ENCODE peak calls at places on chromosomes 2 and 18, in six cellular contexts. Q is MM.1S; W is BE2C; E is mammary epithelial cell; Z is endodermal cell; J is CD4-positive, CD25-positive, alpha-beta regulatory T cell. O is an unnamed sample.

GRCh38 chr18:25678226-25678625 is 326.3 kb upstream of the ZNF521 start:
- DNase-seq in E (no peak), W (no peak), Z (no peak), Q (no peak), J (no peak), O (no peak)

GRCh38 chr18:10797882-10798281 is 272.1 kb downstream of the NAPG start:
- DNase-seq in Z (peak; percentile 83), J (no peak), W (peak; percentile 18), Q (peak; percentile 46), E (no peak), O (no peak)

GRCh38 chr2:69012310-69013122 is 463 bp upstream of the ANTXR1 start:
- DNase-seq in E (no peak), Z (no peak), J (peak; percentile 8), W (peak; percentile 56), Q (peak; percentile 49), O (peak; percentile 26)

GRCh38 chr2:189412330-189412953 is 28.8 kb upstream of the WDR75 start:
- DNase-seq in J (peak; percentile 25), Q (peak; percentile 37), Z (peak; percentile 68), W (peak; percentile 45), E (no peak), O (peak; percentile 49)

GRCh38 chr18:39692367-39693011 is 2126.9 kb upstream of the CELF4 start:
- DNase-seq in Q (no peak), J (no peak), Z (no peak), E (no peak), W (no peak), O (no peak)

GRCh38 chr2:120758181-120759048 is 22.7 kb downstream of the GLI2 start:
- DNase-seq in E (no peak), J (no peak), W (no peak), Q (no peak), Z (peak; percentile 68), O (no peak)

GRCh38 chr2:11004206-11004605 is 92.5 kb downstream of the KCNF1 start:
- DNase-seq in W (no peak), J (no peak), E (peak; percentile 76), Z (no peak), Q (no peak), O (peak; percentile 91)

GRCh38 chr2:71619230-71619741 is 165.9 kb downstream of the DYSF start:
- DNase-seq in Q (no peak), E (no peak), Z (no peak), J (no peak), W (no peak), O (no peak)

GRCh38 chr2:168207861-168208260 is 39.5 kb downstream of the STK39 start:
- DNase-seq in Z (no peak), E (no peak), Q (no peak), J (no peak), W (no peak), O (no peak)

GRCh38 chr2:170314744-170315447 is 136.9 kb downstream of the MYO3B start:
- DNase-seq in W (no peak), Q (no peak), E (peak; percentile 52), J (no peak), Z (no peak), O (peak; percentile 96)

GRCh38 chr2:241833101-241833937 is 24.3 kb downstream of the NEU4 start:
- DNase-seq in J (no peak), W (no peak), Q (no peak), E (no peak), Z (peak; percentile 26), O (no peak)

GRCh38 chr2:200300650-200301314 is 5.7 kb upstream of the SPATS2L start:
- DNase-seq in J (no peak), Z (no peak), E (peak; percentile 98), W (no peak), Q (no peak), O (peak; percentile 99)

GRCh38 chr2:19319064-19319463 is 39.4 kb downstream of the OSR1 start:
- DNase-seq in W (no peak), Z (no peak), J (no peak), E (no peak), Q (no peak), O (no peak)

GRCh38 chr2:64019975-64020281 is 700 bp upstream of the VPS54 start:
- DNase-seq in Z (no peak), W (no peak), Q (peak; percentile 39), E (peak; percentile 39), J (no peak), O (no peak)

GRCh38 chr2:88099798-88100488 is 27.9 kb downstream of the FABP1 start:
- DNase-seq in J (no peak), W (peak; percentile 16), Z (peak; percentile 97), Q (no peak), E (peak; percentile 38), O (peak; percentile 74)

GRCh38 chr2:177147093-177147694 is 65.4 kb upstream of the HNRNPA3 start:
- DNase-seq in Q (peak; percentile 69), J (no peak), E (peak; percentile 41), Z (no peak), W (no peak), O (peak; percentile 59)

GRCh38 chr2:9508934-9509333 is 34.6 kb downstream of the IAH1 start:
- DNase-seq in Q (no peak), Z (no peak), E (no peak), W (no peak), J (no peak), O (no peak)
- H3K36me3 ChIP-seq in Q (no peaks in the 10 kb centered on the region), Z (peaks cover 74% of the 10 kb centered on the region), E (peaks cover 6% of the 10 kb centered on the region), W (peaks cover 31% of the 10 kb centered on the region), J (peaks cover 47% of the 10 kb centered on the region), O (peaks cover 7% of the 10 kb centered on the region)

GRCh38 chr18:36141576-36141975 is 11.9 kb downstream of the ELP2 start:
- DNase-seq in W (no peak), Q (no peak), Z (no peak), J (no peak), E (no peak), O (no peak)
- H3K36me3 ChIP-seq in W (peaks cover 10% of the 10 kb centered on the region), Q (peaks cover 17% of the 10 kb centered on the region), Z (peaks cover 88% of the 10 kb centered on the region), J (peaks cover 94% of the 10 kb centered on the region), E (peaks cover 48% of the 10 kb centered on the region), O (peaks cover 5% of the 10 kb centered on the region)

GRCh38 chr2:229810786-229811185 is 96.4 kb upstream of the DNER start:
- DNase-seq in Z (no peak), Q (no peak), E (no peak), J (no peak), W (no peak), O (no peak)
- H3K36me3 ChIP-seq in Z (peaks cover 88% of the 10 kb centered on the region), Q (peaks cover 3% of the 10 kb centered on the region), E (peaks cover 31% of the 10 kb centered on the region), J (peaks cover 81% of the 10 kb centered on the region), W (peaks cover 55% of the 10 kb centered on the region), O (peaks cover 10% of the 10 kb centered on the region)

DNA sequence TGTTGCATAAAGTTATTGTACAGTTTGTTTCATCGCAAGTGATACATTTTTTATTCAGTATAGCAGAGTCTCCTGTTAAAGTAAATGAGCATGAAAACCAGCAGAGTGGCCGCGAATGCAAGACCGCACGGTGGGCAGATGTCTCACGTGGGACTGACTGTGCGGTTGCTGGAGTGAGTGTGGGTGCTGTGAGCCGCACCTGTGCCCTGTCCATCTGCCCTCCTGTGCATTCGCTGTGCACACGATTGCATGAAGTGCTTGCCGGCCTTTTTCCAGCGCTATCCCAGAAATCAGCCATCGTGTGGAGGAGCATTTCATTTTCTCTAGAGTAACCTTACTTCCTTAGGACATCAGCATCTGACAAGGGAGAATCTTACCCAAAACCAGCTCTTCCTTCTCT is 118.7 kb downstream of the RNF144A start:
- DNase-seq in W (no peak), Z (no peak), J (no peak), E (no peak), Q (no peak), O (no peak)
- H3K36me3 ChIP-seq in W (peaks cover 31% of the 10 kb centered on the region), Z (no peaks in the 10 kb centered on the region), J (peaks cover 9% of the 10 kb centered on the region), E (no peaks in the 10 kb centered on the region), Q (no peaks in the 10 kb centered on the region), O (no peaks in the 10 kb centered on the region)

DNA sequence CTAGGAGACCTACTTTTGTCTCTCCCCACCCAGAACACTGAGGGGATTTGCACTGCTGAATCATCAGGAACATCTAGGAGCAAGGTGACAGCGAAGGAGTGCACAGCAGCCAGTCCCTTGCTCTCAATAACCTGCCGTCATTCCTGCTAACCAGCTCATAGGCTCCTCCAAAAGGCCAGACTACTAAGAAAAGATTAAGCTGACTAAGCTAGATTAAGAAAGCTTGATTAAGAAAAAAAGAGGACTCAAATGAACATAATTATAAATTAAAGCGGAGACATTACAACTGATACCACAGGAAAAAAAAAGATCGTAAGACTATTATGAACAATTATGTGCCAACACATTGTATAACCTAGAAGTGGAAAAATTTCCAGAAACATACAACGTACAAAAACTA is 1254.8 kb upstream of the CHAC2 start:
- DNase-seq in J (no peak), Z (peak; percentile 35), Q (no peak), E (no peak), W (no peak), O (no peak)
- H3K36me3 ChIP-seq in J (no peaks in the 10 kb centered on the region), Z (no peaks in the 10 kb centered on the region), Q (no peaks in the 10 kb centered on the region), E (no peaks in the 10 kb centered on the region), W (no peaks in the 10 kb centered on the region), O (no peaks in the 10 kb centered on the region)

GRCh38 chr2:196171248-196171871 is at the start of gene STK17B:
- DNase-seq in W (peak; percentile 98), Z (peak; percentile 98), E (peak; percentile 91), J (peak; percentile 95), Q (peak; percentile 98), O (peak; percentile 80)

GRCh38 chr2:196170202-196170680 is 1.1 kb downstream of the STK17B start:
- DNase-seq in Q (peak; percentile 69), E (peak; percentile 45), Z (no peak), J (peak; percentile 53), W (peak; percentile 20), O (peak; percentile 67)

GRCh38 chr2:196171946-196172345 is 568 bp upstream of the STK17B start:
- DNase-seq in Z (no peak), J (no peak), E (peak; percentile 11), W (no peak), Q (no peak), O (no peak)

GRCh38 chr2:196169521-196169920 is 1.9 kb downstream of the STK17B start:
- DNase-seq in E (no peak), J (no peak), W (no peak), Z (no peak), Q (no peak), O (no peak)

DNA sequence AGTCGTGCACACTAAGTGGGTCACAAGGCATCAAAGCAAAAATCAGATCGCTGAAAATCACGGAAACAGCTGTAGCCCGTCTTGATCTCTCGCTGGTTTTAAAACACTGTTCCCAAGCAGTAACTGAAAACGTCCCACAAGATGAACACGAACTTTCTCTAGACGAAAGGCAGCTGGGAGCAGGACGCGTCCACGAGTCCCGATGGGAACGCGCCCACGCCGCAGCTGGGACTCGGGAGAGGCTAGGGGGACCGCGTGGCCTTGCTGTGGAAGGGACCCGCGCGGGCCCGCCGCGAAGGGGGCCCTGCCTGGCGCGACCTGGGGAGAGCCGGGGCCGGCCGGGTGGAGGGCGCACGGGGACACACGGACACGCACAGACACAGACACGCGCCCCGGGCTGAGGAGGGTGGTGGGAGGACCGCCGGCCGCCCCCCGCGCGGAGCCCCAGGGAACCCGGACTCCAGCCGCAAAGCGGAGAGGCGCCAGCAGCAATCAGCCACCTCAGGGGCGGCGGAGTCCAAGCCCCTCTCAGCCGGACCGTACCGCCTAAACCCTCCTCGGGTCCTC is 614 bp downstream of the STK17B start:
- DNase-seq in Z (no peak), J (peak; percentile 39), E (peak; percentile 61), W (no peak), Q (peak; percentile 50), O (peak; percentile 38)
- H3K36me3 ChIP-seq in Z (no peaks in the 10 kb centered on the region), J (peaks cover 13% of the 10 kb centered on the region), E (no peaks in the 10 kb centered on the region), W (no peaks in the 10 kb centered on the region), Q (peaks cover 14% of the 10 kb centered on the region), O (no peaks in the 10 kb centered on the region)

GRCh38 chr2:89818873-89819272 is 1127.4 kb downstream of the RPIA start:
- DNase-seq in E (no peak), Q (no peak), W (no peak), Z (no peak), J (no peak), O (no peak)
- H3K36me3 ChIP-seq in E (no peaks in the 10 kb centered on the region), Q (no peaks in the 10 kb centered on the region), W (no peaks in the 10 kb centered on the region), Z (no peaks in the 10 kb centered on the region), J (no peaks in the 10 kb centered on the region), O (no peaks in the 10 kb centered on the region)

GRCh38 chr2:105812180-105813044 is 67.7 kb downstream of the NCK2 start:
- DNase-seq in W (no peak), E (peak; percentile 96), Z (no peak), J (no peak), Q (peak; percentile 89), O (peak; percentile 86)
- H3K36me3 ChIP-seq in W (no peaks in the 10 kb centered on the region), E (no peaks in the 10 kb centered on the region), Z (peaks cover 15% of the 10 kb centered on the region), J (peaks cover 25% of the 10 kb centered on the region), Q (peaks cover 3% of the 10 kb centered on the region), O (no peaks in the 10 kb centered on the region)

O was measured in bronchial epithelial cell.